ENCODE peak calls at places on chromosome 13, in six cellular contexts. O is psoas muscle; X is CD8-positive, alpha-beta memory T cell; F is aorta; U is HCT116; C is thoracic aorta. I is an unnamed sample.

GRCh38 chr13:84500016-84500415 is 617.7 kb upstream of the SLITRK1 start:
- DNase-seq in F (no peak), C (no peak), O (no peak), X (no peak), U (no peak), I (no peak)

GRCh38 chr13:59771272-59771671 is 392.5 kb downstream of the DIAPH3 start:
- DNase-seq in O (no peak), X (no peak), C (no peak), F (no peak), U (no peak), I (no peak)

GRCh38 chr13:33025220-33025744 is 9.1 kb downstream of the KL start:
- DNase-seq in C (no peak), U (no peak), X (no peak), F (no peak), O (no peak), I (no peak)

GRCh38 chr13:71148391-71148790 is 718.6 kb downstream of the DACH1 start:
- DNase-seq in O (no peak), X (no peak), U (no peak), F (no peak), C (no peak), I (no peak)

GRCh38 chr13:110070511-110071120 is 236.3 kb downstream of the COL4A1 start:
- DNase-seq in F (no peak), X (no peak), C (no peak), O (no peak), U (no peak), I (no peak)

GRCh38 chr13:26628706-26629105 is 71.2 kb downstream of the WASF3 start:
- DNase-seq in U (no peak), O (no peak), F (no peak), X (no peak), C (no peak), I (no peak)

GRCh38 chr13:26914624-26915023 is 154.0 kb upstream of the GPR12 start:
- DNase-seq in O (no peak), C (no peak), X (no peak), U (peak), F (no peak), I (no peak)

GRCh38 chr13:59208405-59209195 is 955.1 kb downstream of the DIAPH3 start:
- DNase-seq in X (no peak), U (no peak), C (no peak), F (no peak), O (no peak), I (no peak)

GRCh38 chr13:77034883-77035282 is 7.9 kb upstream of the FBXL3 start:
- DNase-seq in F (no peak), X (no peak), U (no peak), O (no peak), C (no peak), I (no peak)

GRCh38 chr13:97266734-97267417 is 44.7 kb downstream of the MBNL2 start:
- DNase-seq in U (no peak), O (no peak), X (no peak), C (no peak), F (no peak), I (no peak)
- H3K27ac ChIP-seq in U (peak), O (no peak), X (no peak), C (peak), F (peak), I (no peak)

GRCh38 chr13:100300213-100300612 is 211.3 kb downstream of the PCCA start:
- DNase-seq in C (no peak), O (no peak), X (no peak), U (no peak), F (no peak), I (no peak)
- H3K27ac ChIP-seq in C (no peak), O (no peak), X (no peak), U (no peak), F (no peak), I (no peak)

GRCh38 chr13:51396352-51396751 is 56.5 kb downstream of the INTS6 start:
- DNase-seq in F (no peak), X (no peak), U (no peak), O (no peak), C (no peak), I (no peak)
- H3K27ac ChIP-seq in F (no peak), X (no peak), U (no peak), O (peak), C (peak), I (no peak)

DNA sequence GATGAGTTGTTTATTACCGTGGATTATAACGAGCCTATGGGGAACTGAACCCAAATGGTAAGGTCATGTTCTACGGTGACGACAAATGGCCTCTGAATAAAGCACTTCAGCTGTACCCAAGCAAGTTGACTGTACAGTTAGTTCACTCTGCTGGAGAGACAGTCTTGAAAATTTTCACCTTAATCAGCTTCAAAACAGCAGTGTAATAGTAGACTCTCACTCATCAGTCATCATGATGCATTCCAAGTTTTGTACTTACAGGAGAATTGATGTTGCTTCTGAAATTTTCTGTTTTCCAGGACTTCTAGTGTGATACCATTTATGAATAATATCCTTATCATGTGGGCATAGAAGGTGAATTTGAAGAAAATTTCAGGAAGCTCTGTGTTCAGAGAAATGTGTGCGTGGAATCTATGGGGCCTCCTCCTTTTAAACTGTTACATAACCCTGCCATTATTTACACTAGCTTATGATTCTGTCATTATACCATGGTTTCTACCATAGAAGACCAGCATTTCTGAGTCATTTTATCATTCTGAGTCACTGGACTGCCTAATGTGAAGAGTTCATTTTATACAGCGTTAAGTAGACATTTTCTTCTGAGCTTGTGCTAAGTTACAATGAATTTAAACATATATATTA is 96.9 kb downstream of the WDFY2 start:
- DNase-seq in X (no peak), O (no peak), U (no peak), F (no peak), C (no peak), I (no peak)
- H3K27ac ChIP-seq in X (no peak), O (no peak), U (no peak), F (no peak), C (no peak), I (no peak)

GRCh38 chr13:30870049-30870884 is 35.8 kb upstream of the MEDAG start:
- DNase-seq in O (peak), F (peak), X (no peak), U (peak), C (peak), I (no peak)
- H3K27ac ChIP-seq in O (peak), F (peak), X (no peak), U (no peak), C (peak), I (no peak)

DNA sequence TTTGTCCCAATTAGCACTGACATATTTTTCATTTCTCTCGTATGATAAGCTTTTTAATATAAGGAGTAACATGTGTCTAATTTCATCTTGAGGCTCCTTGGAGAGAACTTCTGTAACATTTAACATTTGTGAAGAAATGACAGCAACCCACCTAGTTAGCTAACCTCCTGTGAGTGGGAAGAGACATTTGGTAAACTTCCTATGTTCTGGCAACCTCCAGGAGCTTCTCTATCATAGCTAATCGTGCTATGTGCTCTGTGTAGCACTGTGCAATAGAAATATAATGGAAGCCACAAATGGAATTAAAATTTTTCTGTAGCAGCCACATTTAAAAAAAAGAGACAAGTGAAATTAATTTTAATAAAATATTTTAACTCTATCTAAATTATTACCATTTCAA is 5.4 kb upstream of the OLFM4 start:
- DNase-seq in F (no peak), U (no peak), C (no peak), X (no peak), O (no peak), I (no peak)
- H3K27ac ChIP-seq in F (no peak), U (no peak), C (no peak), X (no peak), O (no peak), I (no peak)

DNA sequence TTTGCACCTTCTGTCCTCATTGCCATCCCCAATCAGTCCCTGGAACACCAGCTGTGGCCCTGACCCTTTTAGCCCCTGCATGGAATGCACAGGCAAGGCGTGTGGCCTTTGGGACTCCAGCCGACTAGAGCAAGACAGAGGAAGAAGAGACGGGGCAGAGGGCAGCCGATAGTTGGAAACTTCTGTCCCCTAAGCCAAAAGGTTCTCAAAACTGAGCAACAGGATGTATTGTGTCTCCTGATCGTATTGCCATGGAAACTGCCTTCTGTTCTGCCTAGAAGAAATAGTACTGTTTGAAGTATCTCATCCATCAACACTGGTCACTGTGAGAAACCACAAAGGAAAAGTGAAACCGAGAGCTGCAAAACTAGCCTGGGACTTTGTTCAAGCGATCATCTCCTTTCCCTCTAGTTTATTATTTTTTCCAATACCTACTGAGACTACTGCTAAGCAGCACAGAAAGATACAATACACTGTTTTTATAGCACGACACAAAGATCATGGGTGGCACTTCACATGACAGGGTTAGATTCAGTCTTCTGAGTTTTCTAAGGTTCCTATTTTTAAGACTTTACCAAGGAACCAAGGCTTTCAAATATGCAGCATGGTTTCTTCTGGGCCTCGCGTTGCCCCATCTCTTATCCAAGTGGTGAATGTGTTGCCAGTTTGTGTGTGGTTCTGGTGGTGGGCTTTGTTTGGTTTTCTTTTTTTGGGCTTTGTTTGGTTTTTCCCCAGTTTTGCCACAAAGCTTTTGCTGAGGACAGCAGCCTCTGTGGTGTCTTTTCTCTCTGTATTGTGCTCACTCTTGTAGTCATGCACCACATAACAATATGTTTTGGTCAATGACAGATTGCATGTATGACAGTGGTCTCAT is 49.3 kb upstream of the GPR183 start:
- DNase-seq in U (no peak), C (no peak), O (no peak), F (no peak), X (peak), I (no peak)
- H3K27ac ChIP-seq in U (no peak), C (peak), O (peak), F (peak), X (peak), I (peak)